ENCODE peak calls at places on chromosome 20, in six cellular contexts. M is GM23338, A is suprapubic skin, S is sigmoid colon, R is endothelial cell of umbilical vein, B is spleen. K is an unnamed sample.

GRCh38 chr20:41862023-41862422 is 243.8 kb upstream of the CHD6 start:
- DNase-seq in M (peak), A (no peak), S (no peak), R (no peak), B (no peak), K (no peak)

GRCh38 chr20:7843613-7844012 is 96.6 kb downstream of the HAO1 start:
- DNase-seq in M (no peak), A (no peak), S (peak), R (no peak), B (no peak), K (no peak)

GRCh38 chr20:58651823-58652605 is 931 bp downstream of the STX16 start:
- DNase-seq in M (peak), A (no peak), S (peak), R (peak), B (peak), K (peak)

GRCh38 chr20:10469599-10469998 is 34.5 kb downstream of the SLX4IP start:
- DNase-seq in M (peak), A (no peak), S (peak), R (peak), B (no peak), K (no peak)

GRCh38 chr20:40442181-40442963 is 246.7 kb downstream of the MAFB start:
- DNase-seq in M (peak), A (no peak), S (no peak), R (no peak), B (no peak), K (no peak)

GRCh38 chr20:2859330-2860121 is 13.8 kb upstream of the PTPRA start:
- DNase-seq in M (no peak), A (no peak), S (no peak), R (no peak), B (no peak), K (no peak)

GRCh38 chr20:13799974-13800373 is 15.1 kb downstream of the NDUFAF5 start:
- DNase-seq in M (no peak), A (no peak), S (no peak), R (no peak), B (no peak), K (no peak)

GRCh38 chr20:856361-856775 is 22.9 kb downstream of the FAM110A start:
- DNase-seq in M (no peak), A (no peak), S (no peak), R (no peak), B (no peak), K (no peak)

GRCh38 chr20:57048027-57048869 is 218.2 kb downstream of the BMP7 start:
- DNase-seq in M (peak), A (no peak), S (peak), R (no peak), B (no peak), K (peak)

GRCh38 chr20:1844723-1845523 is 50.3 kb upstream of the SIRPA start:
- DNase-seq in M (no peak), A (no peak), S (peak), R (peak), B (peak), K (peak)

GRCh38 chr20:41230136-41230535 is 87.4 kb downstream of the ZHX3 start:
- DNase-seq in M (no peak), A (no peak), S (no peak), R (no peak), B (no peak), K (no peak)

GRCh38 chr20:25148181-25148981 is 47.1 kb upstream of the ENTPD6 start:
- DNase-seq in M (peak), A (no peak), S (peak), R (peak), B (peak), K (no peak)

GRCh38 chr20:25249198-25249931 is 1.5 kb downstream of the PYGB start:
- DNase-seq in M (no peak), A (peak), S (no peak), R (peak), B (no peak), K (no peak)

GRCh38 chr20:2809690-2810089 is 5.1 kb upstream of the C20orf141 start:
- DNase-seq in M (no peak), A (peak), S (no peak), R (no peak), B (no peak), K (no peak)

GRCh38 chr20:44176833-44177533 is 10.0 kb downstream of the JPH2 start:
- DNase-seq in M (peak), A (peak), S (peak), R (no peak), B (no peak), K (no peak)
- TF ChIP-seq POLR2AphosphoS5 in M (no peak), A (no peak), S (peak), R (no peak), B (no peak), K (no peak)

DNA sequence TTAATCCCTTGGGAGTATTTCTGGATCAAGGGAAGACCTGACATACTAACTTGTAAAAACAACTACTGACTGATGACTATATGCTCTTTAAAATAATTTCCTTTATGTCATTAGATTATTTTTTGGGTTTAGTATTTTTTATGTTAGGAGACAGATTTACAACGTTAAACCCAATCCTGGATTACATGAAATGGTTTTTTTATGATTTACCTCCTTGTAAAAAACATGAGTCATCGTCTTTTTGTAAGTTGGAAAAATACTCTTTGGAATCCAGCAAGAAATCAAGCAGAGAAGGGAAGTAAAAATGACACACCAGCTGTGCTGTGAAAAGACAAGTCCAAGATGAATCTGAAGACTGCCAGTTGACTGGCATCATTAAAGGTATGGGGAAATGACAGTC is 6.7 kb downstream of the STK4 start:
- DNase-seq in M (no peak), A (no peak), S (no peak), R (no peak), B (no peak), K (no peak)
- TF ChIP-seq POLR2AphosphoS5 in M (no peak), A (no peak), S (peak), R (no peak), B (no peak), K (no peak)

DNA sequence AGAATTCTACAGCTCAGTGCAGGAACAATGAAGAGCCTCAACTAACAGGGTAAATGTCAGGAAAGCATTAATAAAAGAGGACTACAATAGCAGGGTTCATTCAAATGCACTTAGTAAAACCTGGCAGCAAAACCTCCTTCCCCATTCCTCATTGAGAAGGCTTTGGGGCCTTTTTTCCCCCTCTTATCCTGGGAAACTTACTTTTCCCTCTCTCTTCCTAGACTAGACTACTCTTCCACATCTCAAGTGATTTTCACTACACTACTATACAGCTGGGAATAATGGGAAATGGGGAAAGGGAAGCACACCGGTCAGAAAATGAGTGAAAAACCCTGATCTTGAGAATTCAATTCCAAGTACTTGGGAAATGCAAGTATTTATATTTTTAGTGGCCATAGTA is 10.1 kb downstream of the ROMO1 start:
- DNase-seq in M (no peak), A (no peak), S (no peak), R (no peak), B (no peak), K (no peak)
- TF ChIP-seq POLR2AphosphoS5 in M (no peak), A (no peak), S (no peak), R (no peak), B (no peak), K (peak)

GRCh38 chr20:19682249-19682648 is 75.8 kb upstream of the RIN2 start:
- DNase-seq in M (no peak), A (no peak), S (no peak), R (no peak), B (no peak), K (no peak)
- TF ChIP-seq POLR2AphosphoS5 in M (no peak), A (no peak), S (no peak), R (no peak), B (no peak), K (no peak)

GRCh38 chr20:4046311-4046924 is 31.1 kb upstream of the RNF24 start:
- DNase-seq in M (no peak), A (no peak), S (peak), R (no peak), B (no peak), K (no peak)

GRCh38 chr20:4045082-4045481 is 29.7 kb upstream of the RNF24 start:
- DNase-seq in M (no peak), A (no peak), S (peak), R (no peak), B (no peak), K (no peak)

GRCh38 chr20:4047614-4048013 is 32.3 kb upstream of the RNF24 start:
- DNase-seq in M (no peak), A (no peak), S (peak), R (no peak), B (peak), K (no peak)

GRCh38 chr20:4045741-4046140 is 30.4 kb upstream of the RNF24 start:
- DNase-seq in M (no peak), A (no peak), S (no peak), R (peak), B (no peak), K (no peak)

DNA sequence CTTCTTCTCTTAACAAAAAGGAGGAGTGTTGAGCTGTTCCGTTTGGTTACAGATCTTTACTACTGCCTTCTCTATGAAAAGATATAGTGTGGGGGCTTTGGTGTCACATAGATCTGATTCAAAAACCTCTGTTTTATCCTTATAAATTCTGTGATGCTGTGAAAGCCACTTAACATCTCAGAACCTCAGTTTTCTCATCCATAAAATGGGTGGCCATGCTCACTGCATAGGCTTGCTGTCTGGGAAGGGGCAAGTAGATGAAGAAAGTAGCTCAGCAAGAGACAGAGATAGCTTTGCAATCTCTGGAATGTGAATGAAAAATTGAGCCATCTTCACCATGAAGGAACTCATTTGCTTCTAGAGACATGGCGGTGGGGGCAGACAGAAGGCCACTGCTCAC is 31.6 kb upstream of the RNF24 start:
- DNase-seq in M (no peak), A (no peak), S (no peak), R (no peak), B (no peak), K (no peak)
- TF ChIP-seq POLR2AphosphoS5 in M (no peak), A (no peak), S (no peak), R (no peak), B (no peak), K (no peak)

GRCh38 chr20:50188287-50188688 is 2.3 kb upstream of the CEBPB start:
- DNase-seq in M (no peak), A (no peak), S (no peak), R (no peak), B (no peak), K (no peak)
- TF ChIP-seq POLR2AphosphoS5 in M (no peak), A (no peak), S (no peak), R (no peak), B (no peak), K (no peak)

DNA sequence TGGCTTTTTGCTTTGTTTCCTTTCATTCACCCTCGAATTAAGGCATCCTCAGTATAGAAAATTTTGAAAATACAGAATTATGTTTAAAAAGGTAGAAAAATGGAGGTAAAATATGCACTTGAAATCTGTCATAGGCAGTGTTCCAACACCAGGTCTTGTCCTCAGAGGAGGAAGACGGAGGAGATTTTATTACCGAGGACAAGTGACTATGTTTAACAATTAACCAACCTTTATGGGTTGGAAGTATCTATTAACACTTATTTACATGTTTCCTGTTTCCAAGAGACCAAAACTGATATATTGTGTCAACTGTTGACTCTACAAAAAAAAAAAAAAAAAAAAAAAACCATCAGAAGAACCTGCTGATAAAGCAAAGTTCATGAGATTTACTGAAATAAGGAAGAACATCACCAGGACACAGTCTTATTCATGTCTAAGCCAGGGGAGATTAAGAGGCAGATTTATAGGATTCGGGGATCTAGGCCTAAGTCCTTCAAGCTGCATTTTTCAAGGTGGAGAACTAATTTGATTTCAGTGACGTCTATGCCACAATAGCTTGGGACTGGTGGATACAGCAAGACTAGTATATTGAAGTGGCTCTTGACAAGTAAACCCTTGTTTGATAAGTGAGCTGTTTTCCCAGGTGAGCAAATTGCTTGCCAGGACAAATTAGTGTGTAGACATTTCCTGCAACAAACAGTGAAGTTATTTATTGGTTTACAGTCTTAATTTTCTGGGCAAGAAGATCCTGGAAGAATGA is 126.6 kb upstream of the NAA20 start:
- DNase-seq in M (no peak), A (no peak), S (no peak), R (no peak), B (no peak), K (no peak)
- TF ChIP-seq POLR2AphosphoS5 in M (no peak), A (no peak), S (no peak), R (no peak), B (no peak), K (no peak)

DNA sequence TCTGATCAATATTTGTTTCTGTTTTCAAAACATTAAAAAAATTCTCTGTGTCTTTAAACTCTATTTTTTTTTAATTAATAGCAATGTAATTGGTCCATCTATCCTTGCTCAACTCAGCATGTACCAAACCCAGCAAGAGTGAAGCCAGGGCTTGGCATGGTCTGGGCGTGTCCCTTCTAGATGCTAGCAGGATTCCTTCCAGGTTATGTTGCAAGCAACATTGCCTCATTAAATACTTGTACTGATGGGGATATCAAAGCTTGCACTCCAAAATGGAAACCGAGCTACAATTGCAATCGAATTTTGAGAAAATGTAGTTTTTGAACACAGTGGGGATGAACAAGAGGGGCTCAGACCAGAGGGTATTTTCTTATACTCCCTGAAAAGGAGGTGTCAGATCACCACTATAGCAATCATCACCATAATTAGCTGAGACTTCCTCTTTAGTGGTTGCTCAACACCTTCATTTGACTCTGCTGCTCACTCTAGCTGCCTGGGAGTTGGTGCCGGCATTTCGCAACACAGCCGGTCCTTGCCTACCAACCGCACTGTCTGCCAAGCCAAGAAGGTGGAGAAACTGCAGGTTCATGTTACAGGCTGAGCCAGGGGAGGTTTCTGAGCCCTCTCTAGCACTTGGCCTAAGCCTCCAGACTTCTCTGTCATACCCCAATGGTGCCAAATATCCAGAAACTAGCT is 67.8 kb upstream of the RALGAPA2 start:
- DNase-seq in M (peak), A (peak), S (peak), R (no peak), B (peak), K (no peak)
- TF ChIP-seq POLR2AphosphoS5 in M (no peak), A (peak), S (no peak), R (no peak), B (no peak), K (no peak)

GRCh38 chr20:51678041-51678697 is 90.0 kb downstream of the ATP9A start:
- DNase-seq in M (peak), A (no peak), S (no peak), R (no peak), B (no peak), K (no peak)

GRCh38 chr20:51679254-51679921 is 88.8 kb downstream of the ATP9A start:
- DNase-seq in M (no peak), A (no peak), S (no peak), R (no peak), B (no peak), K (no peak)

GRCh38 chr20:51680067-51680749 is 88.0 kb downstream of the ATP9A start:
- DNase-seq in M (no peak), A (no peak), S (no peak), R (no peak), B (no peak), K (no peak)
- TF ChIP-seq POLR2AphosphoS5 in M (no peak), A (no peak), S (no peak), R (no peak), B (no peak), K (no peak)

GRCh38 chr20:38432292-38432691 is 2.8 kb downstream of the SNHG17 start:
- DNase-seq in M (no peak), A (no peak), S (no peak), R (no peak), B (no peak), K (no peak)
- TF ChIP-seq POLR2AphosphoS5 in M (no peak), A (no peak), S (no peak), R (no peak), B (no peak), K (peak)

K was measured in GM12892.